ENCODE peak calls at places on chromosomes 12 and 14, in five cellular contexts. X, P, V, T and B are unnamed samples.

GRCh38 chr14:77004711-77005460 is 23.6 kb downstream of the IRF2BPL start:
- DNase-seq in T (no peak), V (no peak), P (no peak), X (no peak), B (no peak)

GRCh38 chr14:21317433-21317832 is 37.5 kb downstream of the RPGRIP1 start:
- DNase-seq in X (no peak), T (no peak), P (no peak), V (no peak), B (no peak)

GRCh38 chr12:116133149-116133548 is 144.3 kb downstream of the MED13L start:
- DNase-seq in X (no peak), V (no peak), T (no peak), P (no peak), B (peak; percentile 57)

GRCh38 chr12:25556136-25556535 is 3.1 kb upstream of the LMNTD1 start:
- DNase-seq in V (no peak), P (no peak), T (no peak), X (no peak), B (no peak)

GRCh38 chr12:45989857-45990467 is 412 bp downstream of the SCAF11 start:
- DNase-seq in P (no peak), T (peak; percentile 41), X (no peak), V (peak; percentile 60), B (peak; percentile 47)

GRCh38 chr14:54387328-54387727 is 9.5 kb upstream of the CDKN3 start:
- DNase-seq in X (no peak), P (no peak), V (no peak), T (no peak), B (no peak)

GRCh38 chr14:23104591-23105347 is at the start of gene CIROP:
- DNase-seq in V (no peak), X (no peak), T (no peak), P (no peak), B (peak; percentile 22)

GRCh38 chr14:99561827-99562226 is 42.2 kb downstream of the CCDC85C start:
- DNase-seq in T (no peak), X (no peak), P (no peak), V (no peak), B (no peak)

GRCh38 chr14:28321475-28322244 is 444.9 kb upstream of the FOXG1 start:
- DNase-seq in X (no peak), V (no peak), P (peak; percentile 2), T (no peak), B (no peak)

GRCh38 chr12:3533703-3534386 is 42.8 kb downstream of the PRMT8 start:
- DNase-seq in X (no peak), P (no peak), T (no peak), V (peak; percentile 59), B (no peak)

GRCh38 chr12:100427078-100427477 is 46.6 kb upstream of the NR1H4 start:
- DNase-seq in X (no peak), T (no peak), P (peak; percentile 35), V (no peak), B (peak; percentile 72)

GRCh38 chr12:120774169-120774916 is 48.7 kb downstream of the ACADS start:
- DNase-seq in X (no peak), V (no peak), P (no peak), T (no peak), B (no peak)

GRCh38 chr12:1907652-1908611 is 10.5 kb downstream of the CACNA2D4 start:
- DNase-seq in P (no peak), T (no peak), V (no peak), X (no peak), B (no peak)

GRCh38 chr14:99224116-99224910 is 47.7 kb downstream of the BCL11B start:
- DNase-seq in V (no peak), P (no peak), T (peak; percentile 11), X (no peak), B (no peak)

GRCh38 chr14:104332634-104333270 is 194.4 kb downstream of the KIF26A start:
- DNase-seq in P (no peak), V (no peak), X (no peak), T (no peak), B (no peak)

GRCh38 chr14:101193126-101193844 is 289.8 kb upstream of the RTL1 start:
- DNase-seq in P (no peak), X (no peak), T (no peak), V (no peak), B (no peak)
- TF ChIP-seq RCOR1 in P (no peak), X (no peak), T (no peak), V (no peak), B (no peak)

DNA sequence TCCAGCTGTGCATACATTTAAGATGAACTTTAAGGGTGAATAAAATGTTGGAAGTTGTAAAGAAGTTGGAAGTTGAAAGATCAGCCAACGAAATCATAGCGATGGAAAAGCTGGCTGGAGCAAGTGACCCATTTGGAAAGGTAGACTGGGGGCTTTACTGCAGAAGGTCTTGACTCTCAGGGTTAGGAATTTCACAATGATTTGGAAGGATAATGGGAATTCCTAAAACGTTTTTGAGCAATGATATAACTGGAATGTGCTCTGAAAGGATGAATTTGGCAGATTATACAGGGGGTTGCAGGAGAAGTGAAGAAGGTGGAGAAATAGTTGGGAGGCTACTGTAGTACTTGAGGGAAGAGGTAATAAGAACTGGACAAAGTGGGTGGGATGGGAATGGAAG is 27.4 kb downstream of the EMP1 start:
- DNase-seq in T (no peak), V (no peak), P (no peak), X (no peak), B (peak; percentile 52)
- TF ChIP-seq RCOR1 in T (no peak), V (no peak), P (no peak), X (no peak), B (no peak)

GRCh38 chr12:93704625-93705024 is 27.4 kb downstream of the CRADD start:
- DNase-seq in X (no peak), P (no peak), V (no peak), T (no peak), B (no peak)

GRCh38 chr12:93706824-93707223 is 29.6 kb downstream of the CRADD start:
- DNase-seq in P (no peak), V (no peak), X (no peak), T (no peak), B (peak; percentile 29)

GRCh38 chr12:93706387-93706786 is 29.2 kb downstream of the CRADD start:
- DNase-seq in P (no peak), X (no peak), V (no peak), T (no peak), B (no peak)

GRCh38 chr12:93704122-93704521 is 26.9 kb downstream of the CRADD start:
- DNase-seq in T (no peak), X (no peak), P (no peak), V (no peak), B (no peak)

GRCh38 chr12:93705237-93705636 is 28.1 kb downstream of the CRADD start:
- DNase-seq in X (no peak), V (peak; percentile 28), P (no peak), T (no peak), B (no peak)
- TF ChIP-seq RCOR1 in X (no peak), V (no peak), P (no peak), T (no peak), B (no peak)

GRCh38 chr12:112013601-112014402 is 576 bp downstream of the ERP29 start:
- DNase-seq in P (peak; percentile 44), T (peak; percentile 68), V (peak; percentile 58), X (peak; percentile 32), B (peak; percentile 82)
- TF ChIP-seq RCOR1 in P (no peak), T (peak; percentile 45), V (no peak), X (no peak), B (no peak)

GRCh38 chr12:112418596-112419268 is at the start of gene PTPN11:
- DNase-seq in T (peak; percentile 88), V (peak; percentile 96), P (peak; percentile 64), X (no peak), B (peak; percentile 69)

GRCh38 chr12:112419269-112420133 is 754 bp downstream of the PTPN11 start:
- DNase-seq in V (no peak), T (no peak), P (peak; percentile 58), X (no peak), B (peak; percentile 82)

GRCh38 chr12:112421363-112421762 is 2.6 kb downstream of the PTPN11 start:
- DNase-seq in T (no peak), X (no peak), P (no peak), V (no peak), B (no peak)

GRCh38 chr12:112420740-112421139 is 2.0 kb downstream of the PTPN11 start:
- DNase-seq in V (no peak), X (no peak), P (no peak), T (no peak), B (no peak)

GRCh38 chr12:112418248-112418595 is 525 bp upstream of the PTPN11 start:
- DNase-seq in P (no peak), V (no peak), X (no peak), T (no peak), B (peak; percentile 11)
- TF ChIP-seq RCOR1 in P (no peak), V (no peak), X (no peak), T (no peak), B (no peak)

GRCh38 chr12:14774074-14774943 is 29.0 kb downstream of the WBP11 start:
- DNase-seq in V (peak; percentile 87), T (no peak), X (peak; percentile 66), P (peak; percentile 97), B (peak; percentile 94)

GRCh38 chr12:14775652-14776020 is 27.6 kb downstream of the WBP11 start:
- DNase-seq in P (no peak), T (no peak), V (no peak), X (no peak), B (peak; percentile 73)

GRCh38 chr12:14773685-14774073 is 29.6 kb downstream of the WBP11 start:
- DNase-seq in V (peak; percentile 7), P (peak; percentile 31), X (peak; percentile 48), T (no peak), B (no peak)

GRCh38 chr12:14776236-14776959 is 26.9 kb downstream of the WBP11 start:
- DNase-seq in X (no peak), V (peak; percentile 8), T (no peak), P (no peak), B (peak; percentile 29)

GRCh38 chr12:14774944-14775651 is 28.2 kb downstream of the WBP11 start:
- DNase-seq in T (no peak), P (peak; percentile 33), X (no peak), V (peak; percentile 49), B (peak; percentile 65)
- TF ChIP-seq RCOR1 in T (no peak), P (no peak), X (no peak), V (no peak), B (no peak)

GRCh38 chr14:101591121-101591520 is 29.8 kb downstream of the DIO3 start:
- DNase-seq in T (no peak), V (peak; percentile 9), X (no peak), P (no peak), B (no peak)
- TF ChIP-seq RCOR1 in T (no peak), V (no peak), X (no peak), P (no peak), B (no peak)

GRCh38 chr12:53667080-53667479 is 8.8 kb downstream of the ATP5MC2 start:
- DNase-seq in V (no peak), T (no peak), X (no peak), P (no peak), B (no peak)

GRCh38 chr12:53674977-53675700 is 744 bp downstream of the ATP5MC2 start:
- DNase-seq in T (no peak), X (no peak), V (no peak), P (no peak), B (no peak)

GRCh38 chr12:53670308-53670707 is 5.6 kb downstream of the ATP5MC2 start:
- DNase-seq in X (no peak), P (no peak), V (no peak), T (no peak), B (no peak)

GRCh38 chr12:53675701-53676607 is at the start of gene ATP5MC2:
- DNase-seq in V (peak; percentile 98), P (peak; percentile 98), X (peak; percentile 100), T (peak; percentile 97), B (peak; percentile 99)

GRCh38 chr12:53670966-53671365 is 4.9 kb downstream of the ATP5MC2 start:
- DNase-seq in V (no peak), X (no peak), P (no peak), T (no peak), B (no peak)
- TF ChIP-seq RCOR1 in V (no peak), X (no peak), P (no peak), T (no peak), B (no peak)